ENCODE peak calls at places on chromosomes 11 and 22, in five cellular contexts. B is right lobe of liver; O is prostate gland; E is stimulated activated CD4-positive, alpha-beta T cell treated with anti-CD3 and anti-CD28 coated beads, Interleukin-15, amount 100 ng/mL, for 24 hours; M is Calu3. F is an unnamed sample.

GRCh38 chr11:129460714-129461113 is 85.1 kb downstream of the BARX2 start:
- DNase-seq in O (no peak), B (no peak), E (no peak), M (no peak), F (no peak)

GRCh38 chr11:637333-637592 is 194 bp downstream of the DRD4 start:
- DNase-seq in E (no peak), M (no peak), O (no peak), B (no peak), F (no peak)

GRCh38 chr22:20567993-20568417 is 60.6 kb downstream of the MED15 start:
- DNase-seq in M (peak), B (no peak), O (no peak), E (no peak), F (no peak)

GRCh38 chr11:79507726-79508125 is 66.9 kb upstream of the TENM4 start:
- DNase-seq in E (no peak), O (peak), M (no peak), B (no peak), F (no peak)

GRCh38 chr11:101686514-101686913 is 102.7 kb upstream of the TRPC6 start:
- DNase-seq in M (peak), E (no peak), O (peak), B (no peak), F (no peak)

GRCh38 chr22:47786650-47787290 is 1024.3 kb downstream of the TBC1D22A start:
- DNase-seq in O (no peak), M (no peak), B (no peak), E (no peak), F (no peak)

GRCh38 chr22:39496131-39496838 is 5.8 kb upstream of the MIEF1 start:
- DNase-seq in E (peak), B (peak), O (peak), M (peak), F (peak)

GRCh38 chr11:19992162-19992561 is 168.1 kb downstream of the DBX1 start:
- DNase-seq in M (no peak), O (no peak), E (no peak), B (no peak), F (no peak)

GRCh38 chr11:118417801-118418200 is 16.4 kb downstream of the ATP5MG start:
- DNase-seq in E (no peak), M (no peak), B (no peak), O (no peak), F (no peak)

GRCh38 chr11:62069961-62070919 is 53.6 kb upstream of the INCENP start:
- DNase-seq in O (no peak), E (no peak), M (no peak), B (no peak), F (no peak)

GRCh38 chr11:69630009-69630870 is 10.7 kb upstream of the CCND1 start:
- DNase-seq in O (no peak), M (no peak), E (no peak), B (no peak), F (no peak)

GRCh38 chr22:25488244-25489020 is 76.0 kb upstream of the GRK3 start:
- DNase-seq in O (peak), M (peak), E (peak), B (peak), F (no peak)

GRCh38 chr11:44766112-44766971 is 39.6 kb downstream of the TSPAN18 start:
- DNase-seq in E (no peak), B (peak), O (no peak), M (no peak), F (no peak)

GRCh38 chr11:123550620-123550917 is 103.9 kb downstream of the SCN3B start:
- DNase-seq in O (no peak), M (no peak), E (no peak), B (no peak), F (no peak)

GRCh38 chr22:42947211-42947990 is 67.5 kb downstream of the PACSIN2 start:
- DNase-seq in M (peak), B (peak), O (no peak), E (no peak), F (no peak)

GRCh38 chr11:5689551-5689983 is at the start of gene TRIM22:
- DNase-seq in M (no peak), B (no peak), O (peak), E (peak), F (peak)

GRCh38 chr11:12862761-12863469 is 146.2 kb upstream of the RASSF10 start:
- DNase-seq in B (peak), M (no peak), O (peak), E (no peak), F (no peak)

GRCh38 chr11:46207270-46207669 is 70.2 kb upstream of the CREB3L1 start:
- DNase-seq in M (no peak), E (no peak), O (no peak), B (no peak), F (no peak)

GRCh38 chr11:66001941-66002647 is at the start of the genes BANF1 and EIF1AD:
- DNase-seq in E (peak), M (peak), B (peak), O (peak), F (peak)

GRCh38 chr11:61545341-61545740 is 35.5 kb downstream of the SYT7 start:
- DNase-seq in M (no peak), B (no peak), E (no peak), O (no peak), F (no peak)

GRCh38 chr11:2914475-2915195 is 14.6 kb downstream of the PHLDA2 start:
- DNase-seq in M (no peak), B (no peak), O (no peak), E (no peak), F (no peak)

GRCh38 chr11:72609045-72609444 is 65.2 kb downstream of the PDE2A start:
- DNase-seq in O (no peak), B (no peak), M (no peak), E (no peak), F (no peak)

GRCh38 chr11:60973699-60974098 is 2.2 kb downstream of the CD6 start:
- DNase-seq in O (no peak), M (no peak), E (peak), B (no peak), F (no peak)

GRCh38 chr11:95487938-95488337 is 256.9 kb upstream of the SESN3 start:
- DNase-seq in B (no peak), O (no peak), M (no peak), E (no peak), F (no peak)

GRCh38 chr22:26669060-26669481 is 11.7 kb downstream of the MIAT start:
- DNase-seq in O (no peak), E (peak), B (no peak), M (peak), F (peak)

GRCh38 chr11:72460091-72460647 is 25.8 kb upstream of the CLPB start:
- DNase-seq in B (no peak), E (no peak), O (no peak), M (no peak), F (no peak)

GRCh38 chr22:22348127-22348814 is 103.7 kb downstream of the VPREB1 start:
- DNase-seq in O (no peak), B (no peak), M (peak), E (no peak), F (peak)

GRCh38 chr11:113296447-113297205 is 17.8 kb upstream of the TTC12 start:
- DNase-seq in E (no peak), O (no peak), M (no peak), B (no peak), F (no peak)

F was measured in CD4-positive, CD25-positive, alpha-beta regulatory T cell.